ENCODE peak calls at places on chromosome 1, in nine cellular contexts. R is uterus, L is BJ, Z is psoas muscle, C is bronchial epithelial cell, V is HCT116, T is adrenal gland, O is H1, K is progenitor cell of endocrine pancreas. D is an unnamed sample.
A peak's percentile ranks its signal among the peaks of the same experiment; 100 is the strongest.

GRCh38 chr1:15051898-15052528 is 101.5 kb upstream of the TMEM51 start:
- DNase-seq in K (no peak), O (no peak), C (peak; percentile 10), V (no peak), Z (peak; percentile 16), L (no peak), R (no peak), T (no peak), D (no peak)

GRCh38 chr1:44507490-44508396 is 102.7 kb downstream of the RNF220 start:
- DNase-seq in V (no peak), C (no peak), O (no peak), T (no peak), R (no peak), Z (no peak), L (no peak), K (no peak), D (no peak)

GRCh38 chr1:181090653-181091126 is 2.2 kb downstream of the IER5 start:
- DNase-seq in T (no peak), R (no peak), O (no peak), Z (no peak), K (no peak), L (no peak), V (no peak), C (peak; percentile 77), D (no peak)

GRCh38 chr1:177282976-177283375 is 112.2 kb downstream of the BRINP2 start:
- DNase-seq in R (no peak), K (no peak), T (no peak), C (peak; percentile 61), Z (no peak), O (no peak), V (no peak), L (no peak), D (peak; percentile 97)

GRCh38 chr1:50930965-50931737 is 28.9 kb downstream of the FAF1 start:
- DNase-seq in R (no peak), T (no peak), K (no peak), C (no peak), O (no peak), L (no peak), Z (no peak), V (no peak), D (no peak)

GRCh38 chr1:20439282-20439681 is 46.7 kb downstream of the CAMK2N1 start:
- DNase-seq in T (no peak), C (peak; percentile 27), R (no peak), K (no peak), Z (no peak), O (no peak), L (no peak), V (no peak), D (no peak)

GRCh38 chr1:173411835-173412742 is 65.0 kb upstream of the PRDX6 start:
- DNase-seq in T (peak; percentile 93), R (no peak), K (no peak), C (no peak), V (no peak), Z (no peak), L (peak; percentile 67), O (no peak), D (no peak)

GRCh38 chr1:84164567-84165021 is 20.5 kb downstream of the PRKACB start:
- DNase-seq in C (no peak), L (no peak), R (no peak), Z (no peak), O (no peak), V (no peak), K (no peak), T (no peak), D (no peak)

GRCh38 chr1:25698252-25698651 is 81.7 kb downstream of the MAN1C1 start:
- DNase-seq in Z (no peak), O (no peak), L (no peak), V (no peak), T (no peak), K (no peak), R (no peak), C (no peak), D (no peak)

GRCh38 chr1:32782086-32782485 is 35.1 kb downstream of the YARS1 start:
- DNase-seq in K (no peak), R (no peak), L (no peak), O (no peak), V (no peak), C (no peak), T (no peak), Z (no peak), D (no peak)

GRCh38 chr1:215665212-215665611 is 98.1 kb downstream of the KCTD3 start:
- DNase-seq in R (no peak), V (no peak), T (no peak), O (no peak), K (no peak), C (no peak), L (no peak), Z (no peak), D (no peak)

GRCh38 chr1:48939828-48940227 is 163.1 kb upstream of the BEND5 start:
- DNase-seq in O (no peak), K (no peak), C (no peak), Z (no peak), L (no peak), V (no peak), R (no peak), T (no peak), D (no peak)

GRCh38 chr1:171141336-171142051 is 43.6 kb upstream of the FMO2 start:
- DNase-seq in K (no peak), L (peak; percentile 100), Z (no peak), T (peak; percentile 68), V (no peak), O (no peak), C (no peak), R (peak; percentile 71), D (no peak)

GRCh38 chr1:59025898-59026426 is 242.1 kb upstream of the JUN start:
- DNase-seq in C (no peak), L (peak; percentile 40), V (no peak), O (no peak), K (no peak), R (no peak), T (peak; percentile 11), Z (no peak), D (no peak)

GRCh38 chr1:30787856-30788495 is 30.4 kb upstream of the LAPTM5 start:
- DNase-seq in R (no peak), T (no peak), C (no peak), V (no peak), O (no peak), L (no peak), Z (no peak), K (no peak), D (no peak)

GRCh38 chr1:23657659-23658275 is 33.8 kb upstream of the RPL11 start:
- DNase-seq in O (peak; percentile 91), K (peak; percentile 54), R (no peak), V (peak; percentile 60), C (peak; percentile 34), L (no peak), Z (peak; percentile 71), T (peak; percentile 57), D (no peak)

GRCh38 chr1:99677416-99677815 is 31.5 kb downstream of the PALMD start:
- DNase-seq in C (no peak), K (no peak), Z (no peak), O (no peak), V (no peak), T (no peak), R (no peak), L (no peak), D (no peak)

GRCh38 chr1:65946960-65947359 is 154.3 kb downstream of the PDE4B start:
- DNase-seq in K (no peak), O (no peak), L (no peak), Z (no peak), R (no peak), C (no peak), T (peak; percentile 67), V (no peak), D (no peak)

DNA sequence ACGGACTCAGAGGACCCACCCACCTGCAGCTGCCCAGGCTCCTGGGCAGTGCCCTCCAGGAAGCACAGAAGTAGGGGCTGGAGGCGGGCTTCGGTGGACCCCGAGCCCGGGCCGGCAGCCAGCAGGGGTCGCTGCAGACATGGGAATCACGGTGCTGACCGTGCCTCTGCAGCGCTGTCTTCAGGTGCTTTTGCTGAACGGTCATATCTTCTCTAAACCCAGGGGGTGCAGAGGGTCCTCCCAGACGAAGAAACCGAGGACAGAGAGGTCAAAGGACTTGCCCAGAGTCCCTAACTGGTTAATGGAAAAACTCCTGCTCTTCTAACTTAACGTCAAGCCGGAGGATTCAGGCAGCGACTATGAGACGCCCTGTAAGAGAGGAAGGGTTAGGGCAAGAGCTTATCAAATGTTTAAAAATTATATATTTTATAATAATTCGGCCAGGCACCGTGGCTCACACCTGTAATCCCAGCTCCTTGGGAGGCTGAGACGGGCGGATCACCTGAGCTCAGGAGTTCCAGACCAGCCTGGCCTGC is 21.5 kb upstream of the LEFTY2 start:
- DNase-seq in C (no peak), R (peak; percentile 14), K (peak; percentile 56), T (peak; percentile 58), Z (no peak), V (no peak), O (peak; percentile 99), L (no peak), D (no peak)
- TF ChIP-seq CTCF in C (peak; percentile 41), R (peak; percentile 26), K (peak; percentile 80), T (peak; percentile 39), Z (peak; percentile 36), V (peak; percentile 86), O (peak; percentile 98), L (peak; percentile 64), D (peak; percentile 37)

GRCh38 chr1:197559244-197559643 is 216.0 kb downstream of the DENND1B start:
- DNase-seq in C (no peak), V (no peak), O (no peak), Z (no peak), L (no peak), T (no peak), R (no peak), K (no peak), D (no peak)
- TF ChIP-seq CTCF in C (no peak), V (no peak), O (no peak), Z (no peak), L (no peak), T (no peak), R (no peak), K (no peak), D (no peak)

GRCh38 chr1:202213361-202214088 is 19.9 kb downstream of the LGR6 start:
- DNase-seq in K (no peak), Z (no peak), R (no peak), V (no peak), O (peak; percentile 60), C (peak; percentile 39), T (no peak), L (no peak), D (no peak)
- TF ChIP-seq CTCF in K (peak; percentile 49), Z (no peak), R (no peak), V (peak; percentile 89), O (peak; percentile 97), C (peak; percentile 39), T (no peak), L (no peak), D (peak; percentile 71)

DNA sequence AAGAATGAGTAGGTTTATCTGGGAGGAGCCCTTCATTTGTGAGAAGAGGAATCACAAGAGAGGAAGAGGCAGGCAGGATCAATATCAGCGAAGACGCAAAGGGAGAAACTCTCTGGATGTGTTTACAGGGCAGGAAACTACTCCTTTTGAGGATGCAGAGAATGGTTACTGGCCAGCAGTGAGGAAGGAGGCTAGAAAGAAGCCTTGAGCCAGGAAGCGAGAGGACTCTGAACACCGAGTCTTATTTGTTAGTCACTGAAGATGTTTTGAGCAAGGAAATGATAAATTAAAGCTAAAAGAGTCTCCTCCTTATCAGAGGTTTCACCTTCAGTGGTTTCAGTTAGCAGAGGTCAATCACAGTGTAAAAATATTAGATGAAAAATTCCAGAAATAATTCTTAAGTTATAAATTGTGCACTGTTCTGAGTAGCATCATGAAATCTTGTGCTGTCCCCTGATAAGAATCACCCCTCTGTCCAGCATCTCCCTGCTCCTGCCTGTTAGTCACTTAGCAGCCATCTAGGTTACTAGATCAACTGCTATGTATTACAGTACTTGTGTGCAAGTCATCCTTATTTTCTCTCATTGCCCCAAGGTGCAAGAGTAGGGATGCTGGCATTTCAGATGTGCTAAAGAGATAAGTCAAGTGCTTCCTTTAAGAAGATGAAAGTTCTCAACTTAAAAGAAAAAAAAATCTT is 43.5 kb downstream of the WLS start:
- DNase-seq in Z (no peak), O (no peak), C (no peak), T (no peak), L (no peak), V (no peak), R (no peak), K (no peak), D (no peak)
- TF ChIP-seq CTCF in Z (no peak), O (no peak), C (no peak), T (no peak), L (no peak), V (no peak), R (no peak), K (no peak), D (no peak)